ENCODE peak calls at places on chromosomes 4 and X, in eight cellular contexts. V is cardiac muscle cell, X is WERI-Rb-1, D is hepatocyte, B is fibroblast of lung, Q is upper lobe of right lung, Z is SK-N-SH, J is thyroid gland. W is an unnamed sample.

GRCh38 chrX:10444204-10444603 is 176.2 kb downstream of the MID1 start:
- DNase-seq in V (no peak), X (no peak), D (no peak), B (no peak), Q (no peak), Z (no peak), J (no peak), W (no peak)

GRCh38 chr4:181702864-181703263 is 540.3 kb upstream of the TENM3 start:
- DNase-seq in V (no peak), X (no peak), D (no peak), B (no peak), Q (no peak), Z (peak; percentile 49), J (no peak), W (no peak)

GRCh38 chrX:120755066-120755846 is 120.4 kb downstream of the CT47B1 start:
- DNase-seq in V (no peak), X (no peak), D (peak; percentile 39), B (no peak), Q (no peak), Z (no peak), J (no peak), W (no peak)

GRCh38 chr4:182642831-182643230 is 274.4 kb downstream of the DCTD start:
- DNase-seq in V (no peak), X (no peak), D (no peak), B (peak; percentile 44), Q (no peak), Z (peak; percentile 14), J (no peak), W (no peak)

GRCh38 chr4:159103406-159104131 is 690 bp downstream of the RAPGEF2 start:
- DNase-seq in V (peak; percentile 78), X (peak; percentile 61), D (peak; percentile 73), B (peak; percentile 47), Q (peak; percentile 81), Z (peak; percentile 82), J (peak; percentile 64), W (peak; percentile 15)

GRCh38 chrX:123138473-123138872 is 45.6 kb upstream of the GRIA3 start:
- DNase-seq in V (no peak), X (no peak), D (no peak), B (peak; percentile 75), Q (no peak), Z (no peak), J (no peak), W (no peak)

GRCh38 chr4:152619556-152619955 is 60.2 kb downstream of the TMEM154 start:
- DNase-seq in V (no peak), X (no peak), D (no peak), B (no peak), Q (no peak), Z (no peak), J (no peak), W (no peak)

GRCh38 chrX:151680805-151681204 is 14.5 kb upstream of the PRRG3 start:
- DNase-seq in V (peak; percentile 60), X (peak; percentile 87), D (peak; percentile 65), B (no peak), Q (no peak), Z (peak; percentile 49), J (peak; percentile 58), W (peak; percentile 56)

GRCh38 chr4:40669504-40669903 is 39.8 kb upstream of the RBM47 start:
- DNase-seq in V (no peak), X (no peak), D (no peak), B (no peak), Q (no peak), Z (no peak), J (no peak), W (no peak)

GRCh38 chr4:55458164-55458563 is 62.4 kb downstream of the TMEM165 start:
- DNase-seq in V (no peak), X (no peak), D (no peak), B (peak; percentile 48), Q (no peak), Z (no peak), J (no peak), W (no peak)

GRCh38 chr4:155512069-155512468 is 135.3 kb upstream of the MAP9 start:
- DNase-seq in V (peak; percentile 34), X (no peak), D (no peak), B (no peak), Q (no peak), Z (no peak), J (no peak), W (no peak)

GRCh38 chr4:155509619-155510018 is 132.9 kb upstream of the MAP9 start:
- DNase-seq in V (no peak), X (no peak), D (no peak), B (no peak), Q (no peak), Z (no peak), J (no peak), W (no peak)

GRCh38 chr4:155510771-155511170 is 134.0 kb upstream of the MAP9 start:
- DNase-seq in V (no peak), X (no peak), D (no peak), B (no peak), Q (no peak), Z (no peak), J (no peak), W (no peak)

GRCh38 chr4:155506761-155507160 is 130.0 kb upstream of the MAP9 start:
- DNase-seq in V (peak; percentile 13), X (no peak), D (no peak), B (no peak), Q (no peak), Z (no peak), J (no peak), W (no peak)
- H3K27ac ChIP-seq in V (no peak overlapping the region), X (no peak overlapping the region), D (no peak overlapping the region), B (no peak overlapping the region), Q (no peak overlapping the region), Z (no peak overlapping the region), J (no peak overlapping the region), W (no peak overlapping the region)

DNA sequence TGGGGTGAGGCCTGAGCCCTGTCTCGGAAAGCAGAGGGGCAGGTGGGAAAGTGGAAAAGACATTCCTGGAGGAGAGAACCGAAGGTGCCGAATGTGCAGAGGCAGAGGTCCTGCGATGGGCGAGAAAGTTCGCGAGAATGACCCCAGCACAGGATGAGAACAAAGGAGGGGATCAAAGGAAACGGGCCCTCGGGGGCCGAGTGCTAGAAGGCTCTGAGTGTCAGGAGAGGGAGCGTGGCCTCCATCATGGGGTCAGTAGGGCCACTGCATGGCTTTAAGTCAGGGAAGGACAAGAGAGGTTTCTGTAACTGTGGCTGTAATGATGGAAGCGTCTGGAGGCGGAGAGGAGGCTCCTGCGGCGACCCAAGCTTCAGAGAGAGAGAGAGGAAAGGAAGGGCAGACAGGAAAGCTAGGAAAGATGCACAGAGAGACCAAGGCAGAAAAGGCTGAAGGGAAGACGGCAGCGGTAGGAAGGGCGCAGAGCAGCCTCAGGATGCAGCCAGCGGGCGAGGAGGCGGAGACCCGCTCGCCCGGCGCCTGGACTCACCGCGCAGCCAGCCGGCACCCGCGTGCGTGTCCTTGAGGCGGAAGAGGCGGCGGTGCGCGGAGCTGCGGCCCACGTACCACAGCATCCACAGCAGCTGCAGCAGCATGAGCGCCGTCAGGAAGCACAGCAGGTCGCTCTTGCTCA is 669 bp downstream of the OTOP1 start:
- DNase-seq in V (no peak), X (peak; percentile 17), D (no peak), B (peak; percentile 14), Q (no peak), Z (peak; percentile 49), J (no peak), W (no peak)
- H3K27me3 ChIP-seq in V (peaks cover 97% of the 10 kb centered on the region), X (peaks cover 30% of the 10 kb centered on the region), D (peaks cover 73% of the 10 kb centered on the region), B (peaks cover 27% of the 10 kb centered on the region), Q (peaks cover 50% of the 10 kb centered on the region), Z (peaks cover 48% of the 10 kb centered on the region), J (peaks cover 13% of the 10 kb centered on the region), W (peaks cover 5% of the 10 kb centered on the region)

GRCh38 chr4:163330828-163331628 is 1.4 kb downstream of the NPY1R start:
- DNase-seq in V (no peak), X (no peak), D (no peak), B (no peak), Q (no peak), Z (no peak), J (no peak), W (no peak)

GRCh38 chr4:163332526-163333405 is at the start of gene NPY1R:
- DNase-seq in V (peak; percentile 87), X (peak; percentile 93), D (peak; percentile 88), B (peak; percentile 77), Q (peak; percentile 82), Z (peak; percentile 78), J (peak; percentile 74), W (no peak)

GRCh38 chr4:163335384-163335783 is 3.0 kb upstream of the NPY1R start:
- DNase-seq in V (no peak), X (no peak), D (no peak), B (no peak), Q (no peak), Z (no peak), J (no peak), W (no peak)

GRCh38 chr4:163331629-163332360 is 601 bp downstream of the NPY1R start:
- DNase-seq in V (peak; percentile 57), X (peak; percentile 51), D (peak; percentile 50), B (peak; percentile 32), Q (peak; percentile 66), Z (peak; percentile 36), J (peak; percentile 4), W (no peak)
- H3K27ac ChIP-seq in V (no peak overlapping the region), X (no peak overlapping the region), D (no peak overlapping the region), B (no peak overlapping the region), Q (no peak overlapping the region), Z (no peak overlapping the region), J (no peak overlapping the region), W (no peak overlapping the region)

GRCh38 chrX:77009691-77010090 is 437.5 kb upstream of the FGF16 start:
- DNase-seq in V (no peak), X (no peak), D (peak; percentile 13), B (peak; percentile 85), Q (no peak), Z (no peak), J (no peak), W (no peak)

GRCh38 chrX:77003530-77003929 is 443.7 kb upstream of the FGF16 start:
- DNase-seq in V (no peak), X (no peak), D (no peak), B (no peak), Q (no peak), Z (no peak), J (no peak), W (no peak)

GRCh38 chrX:77003956-77004355 is 443.2 kb upstream of the FGF16 start:
- DNase-seq in V (no peak), X (no peak), D (peak; percentile 5), B (peak; percentile 83), Q (no peak), Z (no peak), J (no peak), W (no peak)
- H3K27me3 ChIP-seq in V (no peaks in the 10 kb centered on the region), X (peaks cover 19% of the 10 kb centered on the region), D (no peaks in the 10 kb centered on the region), B (no peaks in the 10 kb centered on the region), Q (no peaks in the 10 kb centered on the region), Z (no peaks in the 10 kb centered on the region), J (no peaks in the 10 kb centered on the region), W (no peaks in the 10 kb centered on the region)

DNA sequence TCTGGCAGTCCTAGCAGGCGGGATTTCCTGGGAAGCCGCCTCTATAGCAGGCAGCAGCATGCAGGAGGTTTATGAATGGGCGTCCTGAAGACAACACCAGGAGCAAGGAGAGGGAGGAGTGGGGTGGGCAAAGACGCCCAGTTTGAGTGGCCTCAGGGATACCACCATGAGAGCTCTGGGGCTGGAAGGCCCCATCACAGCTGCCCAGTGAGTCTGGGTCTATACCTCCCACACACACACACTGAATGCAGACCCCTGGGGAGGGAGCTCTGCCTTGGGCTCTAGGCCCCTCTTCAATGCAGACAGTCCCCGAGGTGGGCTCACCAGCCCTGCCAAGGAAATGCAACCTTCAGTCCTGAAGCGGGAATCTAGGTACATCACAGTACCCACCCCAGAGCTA is 98.6 kb downstream of the AFAP1 start:
- DNase-seq in V (no peak), X (no peak), D (no peak), B (no peak), Q (no peak), Z (no peak), J (no peak), W (no peak)
- H3K27ac ChIP-seq in V (no peak overlapping the region), X (no peak overlapping the region), D (no peak overlapping the region), B (peak overlapping the region; percentile 63), Q (no peak overlapping the region), Z (peak overlapping the region; percentile 100), J (no peak overlapping the region), W (no peak overlapping the region)

GRCh38 chrX:115571712-115572111 is 10.7 kb downstream of the PLS3 start:
- DNase-seq in V (no peak), X (no peak), D (no peak), B (no peak), Q (no peak), Z (no peak), J (no peak), W (no peak)
- H3K27me3 ChIP-seq in V (no peaks in the 10 kb centered on the region), X (peaks cover 2% of the 10 kb centered on the region), D (no peaks in the 10 kb centered on the region), B (no peaks in the 10 kb centered on the region), Q (no peaks in the 10 kb centered on the region), Z (peaks cover 4% of the 10 kb centered on the region), J (no peaks in the 10 kb centered on the region), W (no peaks in the 10 kb centered on the region)

W was measured in CD8-positive, alpha-beta T cell.